ENCODE peak calls at places on chromosomes 3 and 15, in seven cellular contexts. One of them, this sample, is unnamed.

GRCh38 chr3:185308126-185308754 is 54.4 kb upstream of the EHHADH start:
- DNase-seq in IMR-90: peak
- DNase-seq in cardiac fibroblast: peak
- DNase-seq in GM20000: peak
- DNase-seq in GM06990: no peak
- DNase-seq in PC-3: peak
- DNase-seq in ovary: no peak
- DNase-seq in this sample: peak

GRCh38 chr15:28984421-28985375 is 98.9 kb downstream of the APBA2 start:
- DNase-seq in GM06990: no peak
- DNase-seq in IMR-90: peak
- DNase-seq in cardiac fibroblast: peak
- DNase-seq in GM20000: no peak
- DNase-seq in ovary: peak
- DNase-seq in PC-3: no peak
- DNase-seq in this sample: no peak

GRCh38 chr15:65092911-65093792 is 16.6 kb downstream of the KBTBD13 start:
- DNase-seq in GM20000: no peak
- DNase-seq in PC-3: no peak
- DNase-seq in cardiac fibroblast: no peak
- DNase-seq in ovary: no peak
- DNase-seq in GM06990: no peak
- DNase-seq in IMR-90: no peak
- DNase-seq in this sample: no peak

GRCh38 chr3:96182756-96183155 is 631.6 kb upstream of the EPHA6 start:
- DNase-seq in cardiac fibroblast: no peak
- DNase-seq in PC-3: peak
- DNase-seq in ovary: no peak
- DNase-seq in GM06990: no peak
- DNase-seq in GM20000: no peak
- DNase-seq in IMR-90: no peak
- DNase-seq in this sample: peak

GRCh38 chr3:8988791-8989558 is 25.7 kb upstream of the RAD18 start:
- DNase-seq in GM20000: no peak
- DNase-seq in cardiac fibroblast: no peak
- DNase-seq in IMR-90: no peak
- DNase-seq in GM06990: no peak
- DNase-seq in PC-3: no peak
- DNase-seq in ovary: no peak
- DNase-seq in this sample: no peak

GRCh38 chr3:187132666-187133065 is 6.6 kb downstream of the RPL39L start:
- DNase-seq in IMR-90: no peak
- DNase-seq in PC-3: peak
- DNase-seq in GM06990: no peak
- DNase-seq in ovary: no peak
- DNase-seq in GM20000: no peak
- DNase-seq in cardiac fibroblast: no peak
- DNase-seq in this sample: no peak

GRCh38 chr3:81920805-81921204 is 159.4 kb upstream of the GBE1 start:
- DNase-seq in IMR-90: no peak
- DNase-seq in GM06990: no peak
- DNase-seq in PC-3: no peak
- DNase-seq in cardiac fibroblast: peak
- DNase-seq in ovary: no peak
- DNase-seq in GM20000: no peak
- DNase-seq in this sample: no peak

GRCh38 chr15:70492240-70493177 is 270.8 kb downstream of the UACA start:
- DNase-seq in GM20000: peak
- DNase-seq in PC-3: peak
- DNase-seq in ovary: no peak
- DNase-seq in GM06990: peak
- DNase-seq in cardiac fibroblast: peak
- DNase-seq in IMR-90: peak
- DNase-seq in this sample: peak

GRCh38 chr15:52427804-52428203 is 100.9 kb downstream of the MYO5A start:
- DNase-seq in ovary: peak
- DNase-seq in GM20000: peak
- DNase-seq in GM06990: no peak
- DNase-seq in IMR-90: peak
- DNase-seq in PC-3: peak
- DNase-seq in cardiac fibroblast: peak
- DNase-seq in this sample: peak

GRCh38 chr3:177459397-177459796 is 262.1 kb upstream of the TBL1XR1 start:
- DNase-seq in ovary: peak
- DNase-seq in GM20000: no peak
- DNase-seq in IMR-90: peak
- DNase-seq in cardiac fibroblast: peak
- DNase-seq in PC-3: no peak
- DNase-seq in GM06990: no peak
- DNase-seq in this sample: no peak

GRCh38 chr3:121431717-121432517 is 113.9 kb downstream of the POLQ start:
- DNase-seq in IMR-90: peak
- DNase-seq in cardiac fibroblast: peak
- DNase-seq in PC-3: peak
- DNase-seq in ovary: no peak
- DNase-seq in GM06990: peak
- DNase-seq in GM20000: peak
- DNase-seq in this sample: no peak

GRCh38 chr3:278300-279064 is 81.9 kb downstream of the CHL1 start:
- DNase-seq in GM06990: peak
- DNase-seq in cardiac fibroblast: no peak
- DNase-seq in ovary: no peak
- DNase-seq in PC-3: no peak
- DNase-seq in IMR-90: no peak
- DNase-seq in GM20000: peak
- DNase-seq in this sample: no peak

GRCh38 chr15:45642203-45642932 is 7.5 kb downstream of the SQOR start:
- DNase-seq in ovary: peak
- DNase-seq in PC-3: peak
- DNase-seq in GM20000: no peak
- DNase-seq in GM06990: no peak
- DNase-seq in cardiac fibroblast: peak
- DNase-seq in IMR-90: peak
- DNase-seq in this sample: peak

GRCh38 chr3:84946240-84946639 is 12.5 kb upstream of the CADM2 start:
- DNase-seq in IMR-90: no peak
- DNase-seq in GM06990: no peak
- DNase-seq in ovary: no peak
- DNase-seq in GM20000: no peak
- DNase-seq in PC-3: peak
- DNase-seq in cardiac fibroblast: no peak
- DNase-seq in this sample: peak

GRCh38 chr15:89002281-89002761 is 85.9 kb upstream of the ABHD2 start:
- DNase-seq in GM06990: no peak
- DNase-seq in ovary: peak
- DNase-seq in GM20000: peak
- DNase-seq in PC-3: peak
- DNase-seq in cardiac fibroblast: peak
- DNase-seq in IMR-90: peak
- DNase-seq in this sample: peak

GRCh38 chr3:143974181-143974876 is 2.7 kb downstream of the DIPK2A start:
- DNase-seq in PC-3: no peak
- DNase-seq in GM20000: no peak
- DNase-seq in cardiac fibroblast: no peak
- DNase-seq in GM06990: no peak
- DNase-seq in IMR-90: no peak
- DNase-seq in ovary: no peak
- DNase-seq in this sample: peak

GRCh38 chr15:66960519-66960918 is 104.9 kb upstream of the SMAD3 start:
- DNase-seq in GM20000: no peak
- DNase-seq in GM06990: no peak
- DNase-seq in ovary: no peak
- DNase-seq in cardiac fibroblast: no peak
- DNase-seq in IMR-90: no peak
- DNase-seq in PC-3: no peak
- DNase-seq in this sample: no peak

GRCh38 chr3:25235471-25235870 is 192.6 kb upstream of the RARB start:
- DNase-seq in GM20000: no peak
- DNase-seq in IMR-90: no peak
- DNase-seq in PC-3: no peak
- DNase-seq in cardiac fibroblast: no peak
- DNase-seq in GM06990: no peak
- DNase-seq in ovary: no peak
- DNase-seq in this sample: no peak

GRCh38 chr3:177337548-177338331 is 140.5 kb upstream of the TBL1XR1 start:
- DNase-seq in ovary: no peak
- DNase-seq in GM06990: peak
- DNase-seq in PC-3: peak
- DNase-seq in cardiac fibroblast: peak
- DNase-seq in GM20000: peak
- DNase-seq in IMR-90: peak
- DNase-seq in this sample: peak

GRCh38 chr3:174216948-174217718 is 642.0 kb upstream of the NAALADL2 start:
- DNase-seq in IMR-90: no peak
- DNase-seq in ovary: no peak
- DNase-seq in PC-3: no peak
- DNase-seq in GM06990: no peak
- DNase-seq in GM20000: no peak
- DNase-seq in cardiac fibroblast: no peak
- DNase-seq in this sample: no peak

GRCh38 chr3:174221155-174221554 is 638.0 kb upstream of the NAALADL2 start:
- DNase-seq in GM20000: no peak
- DNase-seq in cardiac fibroblast: no peak
- DNase-seq in PC-3: no peak
- DNase-seq in GM06990: no peak
- DNase-seq in ovary: no peak
- DNase-seq in IMR-90: no peak
- DNase-seq in this sample: no peak

GRCh38 chr3:174218011-174218410 is 641.1 kb upstream of the NAALADL2 start:
- DNase-seq in cardiac fibroblast: no peak
- DNase-seq in IMR-90: peak
- DNase-seq in GM20000: no peak
- DNase-seq in PC-3: peak
- DNase-seq in ovary: no peak
- DNase-seq in GM06990: no peak
- DNase-seq in this sample: no peak

GRCh38 chr3:174223042-174223441 is 636.1 kb upstream of the NAALADL2 start:
- DNase-seq in GM06990: no peak
- DNase-seq in IMR-90: no peak
- DNase-seq in ovary: no peak
- DNase-seq in PC-3: no peak
- DNase-seq in cardiac fibroblast: no peak
- DNase-seq in GM20000: no peak
- DNase-seq in this sample: no peak

DNA sequence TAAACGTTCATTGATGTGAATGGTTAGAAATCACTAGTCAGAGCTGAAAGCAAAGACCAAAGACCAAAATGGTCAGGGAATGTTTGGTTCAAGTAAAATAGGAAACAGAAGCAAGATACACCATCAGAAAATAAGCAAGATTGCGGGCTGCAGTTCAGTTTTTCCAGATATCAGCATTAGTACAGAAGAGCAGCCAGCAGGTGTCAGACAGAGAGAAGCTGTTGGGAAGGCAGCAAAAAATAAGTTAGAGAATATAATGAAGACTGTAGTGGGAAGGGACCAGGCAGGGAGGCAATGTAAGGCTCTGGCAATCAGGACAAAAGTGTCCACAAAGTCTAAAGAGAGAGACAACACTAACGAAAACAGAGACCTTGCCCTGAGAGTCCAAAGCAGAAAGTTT is 639.4 kb upstream of the NAALADL2 start:
- DNase-seq in ovary: no peak
- DNase-seq in PC-3: no peak
- DNase-seq in GM06990: no peak
- DNase-seq in IMR-90: no peak
- DNase-seq in GM20000: no peak
- DNase-seq in cardiac fibroblast: no peak
- DNase-seq in this sample: no peak
- TF ChIP-seq CTCF in ovary: no peak
- TF ChIP-seq CTCF in PC-3: peak
- TF ChIP-seq CTCF in GM06990: no peak
- TF ChIP-seq CTCF in IMR-90: peak
- TF ChIP-seq CTCF in GM20000: no peak
- TF ChIP-seq CTCF in cardiac fibroblast: no peak
- TF ChIP-seq CTCF in this sample: no peak

DNA sequence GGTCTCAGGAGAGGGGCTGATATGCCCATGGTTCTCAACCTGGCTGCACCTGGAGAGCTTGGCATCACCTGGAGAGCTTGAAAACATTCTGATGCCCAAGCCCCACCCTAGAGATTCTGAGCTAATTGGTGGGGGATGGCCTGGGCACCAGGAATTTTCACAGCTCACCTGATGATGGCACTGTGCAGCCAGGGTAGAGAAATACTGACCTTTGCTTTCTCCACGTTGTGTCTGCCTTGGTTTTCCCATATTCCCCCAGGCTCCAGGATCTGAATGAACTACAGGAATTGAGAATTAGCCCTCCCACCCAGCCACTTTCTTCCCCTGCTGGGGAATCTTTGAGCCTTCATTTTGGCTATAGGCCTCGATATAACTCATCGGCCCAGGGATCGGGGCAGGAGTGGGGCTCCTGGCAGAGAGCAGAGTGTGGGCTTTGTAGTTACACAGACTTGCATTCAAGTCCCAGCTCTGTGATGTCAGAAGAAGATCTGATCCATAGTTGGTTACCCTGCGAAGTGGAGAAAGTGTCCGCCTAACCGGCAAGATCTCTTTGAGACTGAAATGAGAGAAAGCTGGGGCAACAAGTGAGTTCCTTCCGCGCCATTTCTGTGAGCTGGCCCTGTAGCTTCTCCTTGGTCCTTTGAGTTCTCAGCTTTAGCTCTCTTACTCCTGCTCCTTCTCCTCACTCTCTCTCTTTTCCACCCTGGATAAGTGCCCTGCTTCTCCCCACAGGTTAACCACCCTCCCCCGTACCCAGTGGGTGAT is 33.1 kb upstream of the UBE2Q2 start:
- DNase-seq in ovary: no peak
- DNase-seq in cardiac fibroblast: peak
- DNase-seq in IMR-90: no peak
- DNase-seq in PC-3: peak
- DNase-seq in GM20000: peak
- DNase-seq in GM06990: no peak
- DNase-seq in this sample: peak
- TF ChIP-seq CTCF in ovary: no peak
- TF ChIP-seq CTCF in cardiac fibroblast: peak
- TF ChIP-seq CTCF in IMR-90: peak
- TF ChIP-seq CTCF in PC-3: peak
- TF ChIP-seq CTCF in GM20000: peak
- TF ChIP-seq CTCF in GM06990: peak
- TF ChIP-seq CTCF in this sample: peak

GRCh38 chr15:81263477-81263876 is 60.5 kb downstream of the STARD5 start:
- DNase-seq in GM20000: no peak
- DNase-seq in cardiac fibroblast: no peak
- DNase-seq in GM06990: no peak
- DNase-seq in PC-3: no peak
- DNase-seq in ovary: no peak
- DNase-seq in IMR-90: no peak
- DNase-seq in this sample: no peak
- TF ChIP-seq CTCF in GM20000: no peak
- TF ChIP-seq CTCF in cardiac fibroblast: no peak
- TF ChIP-seq CTCF in GM06990: no peak
- TF ChIP-seq CTCF in PC-3: no peak
- TF ChIP-seq CTCF in ovary: no peak
- TF ChIP-seq CTCF in IMR-90: no peak
- TF ChIP-seq CTCF in this sample: no peak

GRCh38 chr3:57557088-57557537 is 1.0 kb downstream of the PDE12 start:
- DNase-seq in GM20000: peak
- DNase-seq in IMR-90: peak
- DNase-seq in GM06990: peak
- DNase-seq in ovary: no peak
- DNase-seq in PC-3: peak
- DNase-seq in cardiac fibroblast: peak
- DNase-seq in this sample: peak
- TF ChIP-seq CTCF in GM20000: no peak
- TF ChIP-seq CTCF in IMR-90: no peak
- TF ChIP-seq CTCF in GM06990: no peak
- TF ChIP-seq CTCF in ovary: no peak
- TF ChIP-seq CTCF in PC-3: no peak
- TF ChIP-seq CTCF in cardiac fibroblast: no peak
- TF ChIP-seq CTCF in this sample: no peak

GRCh38 chr15:39301589-39301999 is 279.3 kb upstream of the THBS1 start:
- DNase-seq in GM06990: no peak
- DNase-seq in cardiac fibroblast: peak
- DNase-seq in PC-3: peak
- DNase-seq in IMR-90: peak
- DNase-seq in GM20000: no peak
- DNase-seq in ovary: no peak
- DNase-seq in this sample: peak
- TF ChIP-seq CTCF in GM06990: no peak
- TF ChIP-seq CTCF in cardiac fibroblast: no peak
- TF ChIP-seq CTCF in PC-3: no peak
- TF ChIP-seq CTCF in IMR-90: no peak
- TF ChIP-seq CTCF in GM20000: no peak
- TF ChIP-seq CTCF in ovary: no peak
- TF ChIP-seq CTCF in this sample: no peak